ENCODE peak calls at places on chromosome 14, in nine cellular contexts. G, Q, M, Z, F, X, R, U and J are unnamed samples.

GRCh38 chr14:95545769-95546168 is 10.9 kb downstream of the GLRX5 start:
- DNase-seq in X (no peak), M (no peak), U (no peak), Z (peak), F (no peak), R (no peak), Q (no peak), G (peak), J (no peak)

GRCh38 chr14:55398679-55399078 is 13.0 kb downstream of the ATG14 start:
- DNase-seq in R (no peak), Z (peak), M (no peak), G (peak), F (no peak), X (no peak), U (no peak), Q (no peak), J (no peak)

GRCh38 chr14:60276347-60276746 is 27.3 kb downstream of the PPM1A start:
- DNase-seq in F (no peak), Q (no peak), X (no peak), R (no peak), G (peak), M (no peak), U (no peak), Z (no peak), J (no peak)

GRCh38 chr14:21614245-21614644 is 20.5 kb downstream of the OR10G2 start:
- DNase-seq in G (no peak), R (no peak), U (no peak), F (no peak), M (no peak), Q (no peak), Z (no peak), X (no peak), J (no peak)

GRCh38 chr14:64971890-64972785 is at the start of gene RAB15:
- DNase-seq in M (no peak), R (peak), Q (peak), U (peak), F (peak), Z (peak), X (no peak), G (no peak), J (peak)

GRCh38 chr14:91270619-91271018 is 26.1 kb upstream of the GPR68 start:
- DNase-seq in U (no peak), X (no peak), M (no peak), Z (no peak), F (no peak), G (no peak), R (no peak), Q (no peak), J (no peak)

GRCh38 chr14:43356382-43356781 is 1150.7 kb downstream of the FSCB start:
- DNase-seq in Q (no peak), X (no peak), R (no peak), G (no peak), U (no peak), M (no peak), F (no peak), Z (no peak), J (no peak)

GRCh38 chr14:88352299-88353097 is 29.4 kb upstream of the KCNK10 start:
- DNase-seq in Z (peak), U (no peak), G (peak), Q (no peak), F (no peak), M (no peak), R (no peak), X (no peak), J (peak)

GRCh38 chr14:37593496-37594237 is 1.4 kb downstream of the FOXA1 start:
- DNase-seq in U (no peak), M (no peak), F (no peak), G (no peak), Q (no peak), Z (no peak), X (no peak), R (no peak), J (no peak)

GRCh38 chr14:100883789-100884101 is 19.8 kb downstream of the RTL1 start:
- DNase-seq in F (no peak), Z (no peak), U (peak), G (no peak), R (no peak), Q (no peak), X (no peak), M (no peak), J (no peak)

GRCh38 chr14:49898485-49898884 is 5.6 kb downstream of the ARF6 start:
- DNase-seq in Z (no peak), F (no peak), R (no peak), X (no peak), M (no peak), G (no peak), U (no peak), Q (no peak), J (no peak)

GRCh38 chr14:70339970-70340369 is 19.5 kb downstream of the COX16 start:
- DNase-seq in F (no peak), U (no peak), Z (no peak), X (no peak), M (no peak), G (no peak), R (no peak), Q (no peak), J (no peak)

GRCh38 chr14:100691395-100692025 is 35.2 kb upstream of the DLK1 start:
- DNase-seq in G (no peak), Z (no peak), X (no peak), M (peak), F (no peak), Q (no peak), U (no peak), R (no peak), J (no peak)

GRCh38 chr14:83816755-83817154 is 1713.2 kb upstream of the FLRT2 start:
- DNase-seq in F (no peak), X (no peak), R (no peak), Q (no peak), Z (peak), G (no peak), U (no peak), M (no peak), J (no peak)

GRCh38 chr14:56294125-56294524 is 175.9 kb downstream of the PELI2 start:
- DNase-seq in Z (no peak), U (no peak), R (no peak), M (no peak), X (no peak), G (no peak), F (peak), Q (no peak), J (no peak)

GRCh38 chr14:54447231-54447692 is 6.1 kb upstream of the CNIH1 start:
- DNase-seq in Q (no peak), Z (peak), U (peak), M (no peak), X (no peak), G (no peak), F (no peak), R (no peak), J (no peak)

GRCh38 chr14:38583471-38583870 is 327.6 kb upstream of the CLEC14A start:
- DNase-seq in Q (no peak), U (no peak), X (no peak), Z (no peak), R (no peak), F (no peak), G (no peak), M (no peak), J (no peak)

GRCh38 chr14:51431033-51431709 is 191.1 kb downstream of the TMX1 start:
- DNase-seq in R (no peak), Q (no peak), X (no peak), G (no peak), U (no peak), F (no peak), M (no peak), Z (no peak), J (no peak)

GRCh38 chr14:91380116-91380515 is 37.5 kb downstream of the CCDC88C start:
- DNase-seq in X (no peak), U (no peak), F (no peak), R (no peak), Q (no peak), M (no peak), Z (no peak), G (no peak), J (no peak)

GRCh38 chr14:61866932-61867920 is 105.0 kb downstream of the SNAPC1 start:
- DNase-seq in G (no peak), R (no peak), U (no peak), M (no peak), Z (peak), F (no peak), X (no peak), Q (no peak), J (no peak)

GRCh38 chr14:21521526-21521925 is 4.6 kb downstream of the SALL2 start:
- DNase-seq in Z (peak), X (no peak), U (no peak), R (no peak), G (peak), M (no peak), F (no peak), Q (no peak), J (no peak)

DNA sequence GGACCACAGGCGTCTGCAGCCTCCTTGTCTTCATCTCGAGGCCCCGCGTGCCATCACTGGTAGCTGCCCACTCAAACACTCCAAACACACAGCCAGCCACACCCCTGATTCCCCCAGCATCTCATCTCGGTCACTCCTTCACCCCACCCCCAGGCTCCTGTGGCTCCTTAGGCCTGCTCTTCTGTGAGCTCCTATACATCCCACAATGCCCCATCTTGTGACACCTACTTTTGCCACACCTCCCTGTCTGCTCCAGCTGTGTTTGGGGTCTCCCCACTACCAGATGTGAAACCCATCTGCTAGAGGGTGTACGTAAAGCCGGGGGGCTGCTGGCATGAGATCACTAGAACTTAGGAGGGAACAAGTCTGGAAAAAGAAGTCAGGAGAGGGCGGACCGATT is 4.1 kb downstream of the AKT1 start:
- DNase-seq in G (no peak), Z (no peak), X (no peak), M (no peak), R (no peak), U (no peak), Q (no peak), F (no peak), J (no peak)
- H3K27ac ChIP-seq in G (no peak), Z (no peak), X (no peak), M (no peak), R (no peak), U (no peak), Q (no peak), F (no peak), J (no peak)

DNA sequence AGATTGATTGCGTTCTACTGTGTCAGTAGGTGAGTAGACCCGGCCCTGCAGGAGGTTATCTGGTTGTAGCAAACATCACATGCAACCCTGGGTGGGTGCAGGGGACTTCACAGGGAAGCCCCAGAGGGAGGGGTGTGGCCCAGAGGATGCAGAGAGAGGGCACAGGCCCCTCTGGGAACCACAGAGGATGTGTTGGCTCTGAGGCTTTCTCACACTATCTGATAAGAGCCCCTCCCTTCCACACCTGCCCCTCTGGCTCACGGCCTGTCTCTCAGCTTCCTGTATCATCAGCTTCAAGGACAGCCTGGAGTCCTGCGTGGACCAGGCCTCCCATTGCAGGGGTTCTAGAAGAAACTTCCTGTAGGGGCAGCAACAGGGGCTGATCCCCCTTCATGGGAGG is 101.9 kb downstream of the RIN3 start:
- DNase-seq in M (no peak), F (no peak), X (no peak), G (no peak), R (no peak), Q (no peak), Z (no peak), U (no peak), J (no peak)
- H3K27ac ChIP-seq in M (no peak), F (no peak), X (no peak), G (no peak), R (no peak), Q (no peak), Z (no peak), U (no peak), J (no peak)

DNA sequence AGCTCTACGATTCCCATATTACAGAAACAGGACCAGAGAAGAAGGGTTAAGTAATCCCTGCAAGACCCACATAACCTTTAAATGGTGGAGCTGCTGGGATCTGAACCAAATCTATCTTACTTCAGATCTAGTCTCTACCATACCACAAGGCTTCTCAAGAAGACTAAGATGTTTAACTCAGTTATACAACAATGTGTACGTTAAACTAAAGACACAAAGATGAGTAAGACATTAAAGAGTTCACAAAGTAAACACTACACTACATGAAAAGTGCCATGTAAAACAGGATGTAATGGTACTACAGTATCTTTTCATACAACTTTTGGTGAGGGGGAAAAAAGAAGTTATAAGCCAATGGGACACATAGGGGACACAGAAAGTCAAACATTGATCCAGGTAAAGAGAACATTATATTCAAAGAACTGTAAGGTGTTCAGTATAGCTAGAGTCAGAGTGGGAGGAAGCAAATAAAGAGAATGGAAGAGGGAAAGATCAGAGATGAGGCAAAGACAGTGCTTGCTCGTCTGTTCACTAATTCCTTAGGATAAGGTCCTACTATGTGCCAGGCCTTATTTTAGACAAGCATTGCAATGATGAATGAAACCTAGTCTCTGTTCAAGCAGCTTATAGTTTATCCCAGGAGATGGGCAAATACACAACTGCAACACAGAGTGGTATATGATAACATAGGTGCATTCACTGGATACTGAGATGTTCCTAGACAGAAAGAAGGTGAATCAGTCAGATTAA is 7.7 kb downstream of the TMED10 start:
- DNase-seq in F (no peak), M (no peak), Z (peak), X (no peak), Q (no peak), R (no peak), G (no peak), U (no peak), J (no peak)
- H3K27ac ChIP-seq in F (no peak), M (peak), Z (no peak), X (no peak), Q (peak), R (no peak), G (no peak), U (no peak), J (no peak)

GRCh38 chr14:23114120-23114458 is 5.0 kb downstream of the CEBPE start:
- DNase-seq in Q (no peak), G (no peak), X (no peak), Z (no peak), F (no peak), R (no peak), U (no peak), M (no peak), J (no peak)

GRCh38 chr14:23115492-23115850 is 3.6 kb downstream of the CEBPE start:
- DNase-seq in R (no peak), U (no peak), M (no peak), F (no peak), Z (no peak), Q (no peak), X (no peak), G (no peak), J (no peak)

GRCh38 chr14:23113346-23114119 is 5.5 kb downstream of the CEBPE start:
- DNase-seq in F (peak), R (no peak), Z (peak), M (no peak), Q (no peak), X (no peak), U (no peak), G (no peak), J (no peak)

GRCh38 chr14:23115918-23116317 is 3.1 kb downstream of the CEBPE start:
- DNase-seq in F (no peak), Z (no peak), X (no peak), G (no peak), M (no peak), R (no peak), Q (no peak), U (no peak), J (no peak)

DNA sequence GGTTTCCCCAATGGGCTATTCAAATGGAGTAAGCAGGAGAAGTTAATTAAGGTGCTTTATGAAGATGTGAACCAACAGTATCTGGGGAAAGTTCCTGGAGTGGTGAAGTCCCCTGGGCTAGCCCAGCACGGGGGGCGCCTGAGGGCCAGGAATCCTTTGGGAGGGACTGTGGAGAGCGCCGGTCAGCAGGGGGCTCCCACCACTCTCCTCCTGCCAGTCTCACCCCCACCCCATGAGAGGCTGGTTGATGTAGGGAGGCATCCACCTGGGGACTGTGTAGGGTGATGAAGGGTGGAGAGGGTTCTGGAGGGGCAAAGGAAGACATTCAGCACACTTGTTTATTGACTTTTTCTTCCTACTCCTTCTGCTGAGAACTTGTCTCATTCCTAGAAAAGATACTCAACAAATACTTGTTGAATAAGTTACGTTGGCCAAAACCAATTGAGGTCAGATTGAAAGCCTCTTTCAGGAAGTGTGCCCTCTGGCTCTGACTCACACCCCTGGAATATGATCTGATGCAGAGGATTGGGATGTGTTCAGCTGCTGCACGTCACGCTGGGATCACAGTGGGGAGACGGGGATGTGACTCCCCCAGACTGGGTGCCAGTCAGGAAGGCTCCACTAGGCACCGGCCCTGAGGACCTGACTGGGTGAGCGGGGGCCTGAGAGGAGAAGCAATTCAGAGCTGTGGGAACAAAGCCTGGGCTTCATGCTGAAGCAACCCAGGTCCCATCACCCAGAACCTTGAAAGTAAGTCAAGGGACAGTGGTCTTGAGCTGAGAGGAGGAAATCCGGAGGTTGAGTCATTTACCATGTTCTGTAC is 4.2 kb downstream of the CEBPE start:
- DNase-seq in G (peak), R (no peak), Q (no peak), F (no peak), M (no peak), X (no peak), Z (peak), U (no peak), J (no peak)
- H3K27ac ChIP-seq in G (peak), R (no peak), Q (no peak), F (no peak), M (no peak), X (no peak), Z (peak), U (no peak), J (no peak)

GRCh38 chr14:104974665-104975390 is 3.3 kb downstream of the AHNAK2 start:
- DNase-seq in F (no peak), M (no peak), X (no peak), Z (no peak), G (no peak), U (peak), Q (no peak), R (no peak), J (no peak)

GRCh38 chr14:104971447-104972240 is 6.5 kb downstream of the AHNAK2 start:
- DNase-seq in X (no peak), R (no peak), M (no peak), F (no peak), U (no peak), Z (no peak), Q (no peak), G (no peak), J (no peak)

GRCh38 chr14:104974146-104974541 is 4.0 kb downstream of the AHNAK2 start:
- DNase-seq in F (no peak), Z (no peak), Q (no peak), G (no peak), R (no peak), X (no peak), M (no peak), U (peak), J (no peak)

GRCh38 chr14:104972301-104973211 is 5.6 kb downstream of the AHNAK2 start:
- DNase-seq in F (no peak), Z (no peak), G (peak), Q (no peak), M (no peak), U (peak), X (no peak), R (peak), J (no peak)

GRCh38 chr14:104973215-104974145 is 4.7 kb downstream of the AHNAK2 start:
- DNase-seq in M (no peak), Q (peak), X (no peak), G (peak), U (peak), Z (peak), F (peak), R (peak), J (no peak)
- H3K27ac ChIP-seq in M (no peak), Q (no peak), X (no peak), G (peak), U (no peak), Z (peak), F (no peak), R (peak), J (peak)

GRCh38 chr14:35539969-35540368 is 6.0 kb downstream of the INSM2 start:
- DNase-seq in U (no peak), F (no peak), Q (no peak), M (no peak), G (no peak), X (no peak), R (no peak), Z (no peak), J (no peak)
- H3K27ac ChIP-seq in U (no peak), F (no peak), Q (no peak), M (no peak), G (no peak), X (no peak), R (no peak), Z (no peak), J (no peak)